ENCODE peak calls at places on chromosomes 1 and 21, in ten cellular contexts. D is dorsolateral prefrontal cortex, R is neural progenitor cell, Q is foreskin keratinocyte, C is memory B cell, A is ELR, P is NCI-H1092, I is neural crest cell, F is HTR-8/SVneo, V is SK-N-SH. J is an unnamed sample.

GRCh38 chr1:193185861-193186714 is at the start of gene B3GALT2:
- DNase-seq in D (peak; percentile 49), R (peak; percentile 5), Q (peak; percentile 58), C (no peak), A (peak; percentile 42), P (peak; percentile 88), I (peak; percentile 8), F (peak; percentile 30), V (peak; percentile 19), J (no peak)

GRCh38 chr1:155127672-155128468 is at the start of gene EFNA1:
- DNase-seq in D (peak; percentile 73), R (peak; percentile 78), Q (peak; percentile 52), C (peak; percentile 45), A (peak; percentile 42), P (no peak), I (peak; percentile 22), F (no peak), V (peak; percentile 84), J (no peak)

GRCh38 chr21:38759286-38759872 is 46.4 kb upstream of the ETS2 start:
- DNase-seq in D (no peak), R (no peak), Q (peak; percentile 57), C (no peak), A (peak; percentile 54), P (no peak), I (no peak), F (no peak), V (peak; percentile 35), J (no peak)

GRCh38 chr1:185154912-185155513 is 1.7 kb downstream of the TRMT1L start:
- DNase-seq in D (no peak), R (peak; percentile 3), Q (no peak), C (no peak), A (peak; percentile 80), P (no peak), I (no peak), F (no peak), V (no peak), J (no peak)

GRCh38 chr1:55916480-55916879 is 662.9 kb downstream of the PLPP3 start:
- DNase-seq in D (no peak), R (no peak), Q (peak; percentile 82), C (no peak), A (no peak), P (no peak), I (no peak), F (no peak), V (peak; percentile 39), J (no peak)

GRCh38 chr1:234433563-234434285 is 45.3 kb downstream of the TARBP1 start:
- DNase-seq in D (no peak), R (no peak), Q (peak; percentile 55), C (no peak), A (peak; percentile 74), P (no peak), I (no peak), F (no peak), V (no peak), J (no peak)

GRCh38 chr1:111234258-111234657 is 6.7 kb downstream of the CHI3L2 start:
- DNase-seq in D (no peak), R (no peak), Q (peak; percentile 83), C (no peak), A (peak; percentile 50), P (no peak), I (no peak), F (no peak), V (no peak), J (no peak)

GRCh38 chr1:74467786-74468377 is 44.5 kb downstream of the LRRC53 start:
- DNase-seq in D (no peak), R (no peak), Q (peak; percentile 20), C (no peak), A (no peak), P (peak; percentile 4), I (no peak), F (no peak), V (no peak), J (no peak)

GRCh38 chr1:119542492-119542946 is 35.5 kb downstream of the HSD3B1 start:
- DNase-seq in D (no peak), R (no peak), Q (peak; percentile 37), C (no peak), A (no peak), P (no peak), I (no peak), F (no peak), V (no peak), J (no peak)

GRCh38 chr1:169601096-169601881 is 15.0 kb upstream of the F5 start:
- DNase-seq in D (no peak), R (peak; percentile 20), Q (no peak), C (no peak), A (peak; percentile 41), P (no peak), I (no peak), F (peak; percentile 5), V (peak; percentile 4), J (no peak)

GRCh38 chr1:153760440-153760839 is 14.8 kb upstream of the SLC27A3 start:
- DNase-seq in D (no peak), R (no peak), Q (no peak), C (no peak), A (peak; percentile 39), P (no peak), I (no peak), F (no peak), V (no peak), J (no peak)

GRCh38 chr1:18401921-18402320 is 78.8 kb upstream of the KLHDC7A start:
- DNase-seq in D (no peak), R (no peak), Q (no peak), C (no peak), A (no peak), P (no peak), I (no peak), F (no peak), V (no peak), J (no peak)

GRCh38 chr1:21922103-21923014 is 14.8 kb downstream of the HSPG2 start:
- DNase-seq in D (no peak), R (no peak), Q (no peak), C (no peak), A (no peak), P (no peak), I (no peak), F (no peak), V (no peak), J (no peak)